ENCODE peak calls at places on chromosomes 3 and 15, in six cellular contexts. I is IMR-90, X is neuronal stem cell, J is mesenchymal stem cell, Y is H1, N is trophoblast cell. R is an unnamed sample.
A peak's percentile ranks its signal among the peaks of the same experiment; 100 is the strongest.

GRCh38 chr3:140163159-140163763 is 228.3 kb downstream of the CLSTN2 start:
- DNase-seq in Y (no peak), X (no peak), J (no peak), I (no peak), N (no peak), R (no peak)

GRCh38 chr15:25439456-25439836 is 622 bp upstream of the UBE3A start:
- DNase-seq in I (peak; percentile 10), Y (no peak), J (no peak), X (peak; percentile 2), N (no peak), R (no peak)

GRCh38 chr3:181076558-181076957 is 87.0 kb upstream of the DNAJC19 start:
- DNase-seq in X (no peak), N (no peak), J (no peak), Y (no peak), I (no peak), R (no peak)

GRCh38 chr3:46906471-46907058 is 29.0 kb downstream of the PTH1R start:
- DNase-seq in N (peak; percentile 29), Y (no peak), X (no peak), J (no peak), I (no peak), R (no peak)

GRCh38 chr15:99435761-99436346 is 129.9 kb upstream of the MEF2A start:
- DNase-seq in I (no peak), N (no peak), J (no peak), Y (no peak), X (no peak), R (peak; percentile 11)

GRCh38 chr3:139127101-139127500 is 82.4 kb upstream of the PRR23C start:
- DNase-seq in N (peak; percentile 24), Y (no peak), J (no peak), I (peak; percentile 82), X (no peak), R (no peak)

GRCh38 chr3:188152660-188153497 is 1.1 kb upstream of the LPP start:
- DNase-seq in Y (peak; percentile 61), J (peak; percentile 83), I (peak; percentile 73), N (peak; percentile 87), X (peak; percentile 21), R (peak; percentile 77)

GRCh38 chr3:119639494-119640350 is 20.7 kb downstream of the POPDC2 start:
- DNase-seq in Y (no peak), X (no peak), I (no peak), N (peak; percentile 13), J (peak; percentile 28), R (no peak)

GRCh38 chr3:24834442-24834841 is 339.8 kb upstream of the THRB start:
- DNase-seq in I (no peak), X (no peak), J (no peak), N (no peak), Y (no peak), R (no peak)

GRCh38 chr3:105413356-105413887 is 46.7 kb downstream of the ALCAM start:
- DNase-seq in X (no peak), I (peak; percentile 13), J (no peak), Y (no peak), N (peak; percentile 60), R (no peak)

GRCh38 chr15:52068004-52068403 is 44.6 kb downstream of the BCL2L10 start:
- DNase-seq in I (peak; percentile 52), J (peak; percentile 34), N (peak; percentile 73), X (no peak), Y (no peak), R (no peak)

GRCh38 chr3:71537211-71537611 is 46.3 kb downstream of the FOXP1 start:
- DNase-seq in I (peak; percentile 96), N (peak; percentile 74), J (peak; percentile 97), Y (no peak), X (peak; percentile 21), R (no peak)

GRCh38 chr3:193710286-193711164 is 117.5 kb downstream of the OPA1 start:
- DNase-seq in Y (no peak), N (no peak), I (no peak), J (no peak), X (no peak), R (no peak)

GRCh38 chr3:19254784-19255338 is 106.6 kb downstream of the KCNH8 start:
- DNase-seq in J (no peak), N (no peak), I (no peak), X (no peak), Y (no peak), R (no peak)

GRCh38 chr15:69509131-69509530 is 56.5 kb downstream of the RPLP1 start:
- DNase-seq in N (no peak), J (no peak), Y (no peak), I (peak; percentile 18), X (no peak), R (no peak)

GRCh38 chr3:182148360-182148759 is 436.6 kb downstream of the SOX2 start:
- DNase-seq in J (no peak), Y (no peak), X (no peak), N (no peak), I (no peak), R (no peak)

GRCh38 chr3:12138044-12138443 is 20.7 kb downstream of the TIMP4 start:
- DNase-seq in Y (no peak), X (peak; percentile 18), N (peak; percentile 33), J (peak; percentile 30), I (peak; percentile 24), R (peak; percentile 44)

GRCh38 chr3:189626286-189626685 is 4.9 kb upstream of the TP63 start:
- DNase-seq in J (no peak), X (no peak), I (no peak), N (no peak), Y (no peak), R (no peak)

GRCh38 chr3:31106912-31107311 is 212.5 kb upstream of the GADL1 start:
- DNase-seq in J (no peak), I (no peak), X (no peak), Y (no peak), N (peak; percentile 28), R (no peak)

GRCh38 chr15:41994772-41995475 is 22.6 kb upstream of the EHD4 start:
- DNase-seq in X (no peak), N (no peak), Y (no peak), J (no peak), I (no peak), R (no peak)

GRCh38 chr3:194132465-194133358 is 3.2 kb upstream of the HES1 start:
- DNase-seq in X (no peak), J (peak; percentile 21), I (no peak), Y (no peak), N (peak; percentile 53), R (no peak)

GRCh38 chr15:57227181-57227580 is 149.1 kb upstream of the CGNL1 start:
- DNase-seq in Y (no peak), X (peak; percentile 18), I (no peak), N (no peak), J (no peak), R (no peak)

GRCh38 chr3:46981932-46982471 is 2.5 kb downstream of the NBEAL2 start:
- DNase-seq in Y (no peak), J (no peak), I (no peak), X (no peak), N (no peak), R (peak; percentile 68)

GRCh38 chr3:136916200-136916599 is 41.6 kb upstream of the IL20RB start:
- DNase-seq in X (no peak), Y (no peak), N (no peak), J (no peak), I (no peak), R (no peak)

GRCh38 chr3:127639173-127640030 is 10.4 kb downstream of the PODXL2 start:
- DNase-seq in J (peak; percentile 29), Y (no peak), N (peak; percentile 89), X (no peak), I (peak; percentile 47), R (no peak)

GRCh38 chr3:25293736-25294135 is 134.3 kb upstream of the RARB start:
- DNase-seq in Y (no peak), X (peak; percentile 33), J (no peak), I (no peak), N (peak; percentile 96), R (no peak)

GRCh38 chr3:9778102-9778501 is 8.4 kb upstream of the CAMK1 start:
- DNase-seq in X (no peak), I (peak; percentile 82), Y (no peak), J (no peak), N (no peak), R (no peak)

GRCh38 chr3:65080432-65080831 is 392.6 kb upstream of the ADAMTS9 start:
- DNase-seq in J (no peak), X (no peak), I (no peak), Y (no peak), N (no peak), R (no peak)

GRCh38 chr3:43362961-43363360 is 76.6 kb downstream of the SNRK start:
- DNase-seq in J (no peak), I (no peak), N (no peak), Y (no peak), X (no peak), R (no peak)

GRCh38 chr3:186477876-186478275 is 66.3 kb downstream of the CRYGS start:
- DNase-seq in X (no peak), I (no peak), N (no peak), J (no peak), Y (no peak), R (no peak)

GRCh38 chr3:152443212-152444023 is 174.7 kb downstream of the MBNL1 start:
- DNase-seq in I (peak; percentile 31), N (no peak), X (no peak), J (peak; percentile 49), Y (no peak), R (no peak)

GRCh38 chr3:140187648-140188221 is 252.8 kb downstream of the CLSTN2 start:
- DNase-seq in N (no peak), I (no peak), J (no peak), Y (no peak), X (no peak), R (no peak)

GRCh38 chr15:89163271-89164055 is 57.9 kb downstream of the RLBP1 start:
- DNase-seq in J (no peak), Y (no peak), X (peak; percentile 20), N (no peak), I (no peak), R (no peak)
- H4K91ac ChIP-seq in J (no peak overlapping the region), Y (no peak overlapping the region), X (no peak overlapping the region), N (no peak overlapping the region), I (no peak overlapping the region), R (no peak overlapping the region)

GRCh38 chr3:8656240-8656639 is 11.6 kb upstream of the SSUH2 start:
- DNase-seq in Y (no peak), J (no peak), I (no peak), N (no peak), X (no peak), R (no peak)
- H4K91ac ChIP-seq in Y (no peak overlapping the region), J (no peak overlapping the region), I (no peak overlapping the region), N (no peak overlapping the region), X (no peak overlapping the region), R (no peak overlapping the region)

DNA sequence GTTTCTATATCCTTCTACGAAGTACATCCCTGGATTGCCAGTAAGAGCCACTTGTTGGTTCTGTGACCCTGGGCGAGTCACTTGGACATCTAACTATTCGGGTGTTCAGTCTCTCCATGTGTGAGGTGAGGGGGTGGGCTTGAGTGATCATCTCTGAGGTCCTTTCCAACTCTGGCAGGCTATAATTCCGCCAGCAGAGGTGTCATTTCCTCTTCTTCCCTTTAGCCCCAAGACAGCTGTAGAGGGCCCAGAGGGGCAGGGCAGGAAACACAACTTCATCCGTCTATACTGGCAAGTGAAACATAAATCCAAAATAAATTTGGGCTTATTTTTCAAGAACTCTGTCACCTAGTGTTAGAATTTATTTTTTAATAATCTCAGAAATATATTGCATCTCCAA is 38.1 kb downstream of the C2CD4A start:
- DNase-seq in I (no peak), N (no peak), Y (no peak), X (no peak), J (no peak), R (no peak)
- H4K91ac ChIP-seq in I (no peak overlapping the region), N (no peak overlapping the region), Y (no peak overlapping the region), X (no peak overlapping the region), J (no peak overlapping the region), R (no peak overlapping the region)

GRCh38 chr3:109337393-109337792 is at the start of gene DPPA4:
- DNase-seq in I (no peak), N (peak; percentile 31), X (no peak), Y (no peak), J (peak; percentile 38), R (peak; percentile 84)
- H4K91ac ChIP-seq in I (no peak within 1 kb of the TSS), N (peak within 1 kb of the TSS; percentile 62), X (no peak within 1 kb of the TSS), Y (peak within 1 kb of the TSS; percentile 95), J (no peak within 1 kb of the TSS), R (no peak within 1 kb of the TSS)

R was measured in H9.